ENCODE peak calls at places on chromosomes 16 and 17, in nine cellular contexts. One of them, this sample, is unnamed.

GRCh38 chr17:58189436-58190146 is 2.9 kb upstream of the EPX start:
- DNase-seq in CD4-positive, alpha-beta T cell: no peak
- DNase-seq in DND-41: no peak
- DNase-seq in GM20000: no peak
- DNase-seq in GM23338: no peak
- DNase-seq in cardiac muscle cell: peak
- DNase-seq in AG04449: peak
- DNase-seq in IMR-90: peak
- DNase-seq in uterus: no peak
- DNase-seq in this sample: no peak

GRCh38 chr17:9484789-9485188 is 90.8 kb downstream of the STX8 start:
- DNase-seq in CD4-positive, alpha-beta T cell: no peak
- DNase-seq in DND-41: no peak
- DNase-seq in GM20000: no peak
- DNase-seq in GM23338: no peak
- DNase-seq in cardiac muscle cell: peak
- DNase-seq in AG04449: peak
- DNase-seq in IMR-90: peak
- DNase-seq in uterus: no peak
- DNase-seq in this sample: no peak

GRCh38 chr17:44793885-44794698 is 35.3 kb downstream of the ADAM11 start:
- DNase-seq in CD4-positive, alpha-beta T cell: no peak
- DNase-seq in DND-41: no peak
- DNase-seq in GM20000: no peak
- DNase-seq in GM23338: no peak
- DNase-seq in cardiac muscle cell: peak
- DNase-seq in AG04449: no peak
- DNase-seq in IMR-90: no peak
- DNase-seq in uterus: no peak
- DNase-seq in this sample: no peak

GRCh38 chr16:48081656-48082055 is 74.1 kb downstream of the ABCC12 start:
- DNase-seq in CD4-positive, alpha-beta T cell: no peak
- DNase-seq in DND-41: no peak
- DNase-seq in GM20000: no peak
- DNase-seq in GM23338: no peak
- DNase-seq in cardiac muscle cell: peak
- DNase-seq in AG04449: peak
- DNase-seq in IMR-90: peak
- DNase-seq in uterus: no peak
- DNase-seq in this sample: no peak

GRCh38 chr16:64225696-64226095 is 896.2 kb downstream of the CDH11 start:
- DNase-seq in CD4-positive, alpha-beta T cell: no peak
- DNase-seq in DND-41: no peak
- DNase-seq in GM20000: no peak
- DNase-seq in GM23338: no peak
- DNase-seq in cardiac muscle cell: no peak
- DNase-seq in AG04449: no peak
- DNase-seq in IMR-90: peak
- DNase-seq in uterus: no peak
- DNase-seq in this sample: no peak

GRCh38 chr17:385195-385835 is 32.7 kb upstream of the RPH3AL start:
- DNase-seq in CD4-positive, alpha-beta T cell: peak
- DNase-seq in DND-41: peak
- DNase-seq in GM20000: peak
- DNase-seq in GM23338: peak
- DNase-seq in cardiac muscle cell: peak
- DNase-seq in AG04449: no peak
- DNase-seq in IMR-90: no peak
- DNase-seq in uterus: peak
- DNase-seq in this sample: peak

GRCh38 chr16:69796285-69797118 is 34.4 kb downstream of the WWP2 start:
- DNase-seq in CD4-positive, alpha-beta T cell: no peak
- DNase-seq in DND-41: peak
- DNase-seq in GM20000: peak
- DNase-seq in GM23338: peak
- DNase-seq in cardiac muscle cell: peak
- DNase-seq in AG04449: no peak
- DNase-seq in IMR-90: peak
- DNase-seq in uterus: peak
- DNase-seq in this sample: peak

GRCh38 chr16:580946-581498 is 8.8 kb upstream of the RAB40C start:
- DNase-seq in CD4-positive, alpha-beta T cell: no peak
- DNase-seq in DND-41: no peak
- DNase-seq in GM20000: no peak
- DNase-seq in GM23338: no peak
- DNase-seq in cardiac muscle cell: no peak
- DNase-seq in AG04449: no peak
- DNase-seq in IMR-90: no peak
- DNase-seq in uterus: no peak
- DNase-seq in this sample: no peak

GRCh38 chr17:70307430-70307829 is 138.1 kb downstream of the KCNJ2 start:
- DNase-seq in CD4-positive, alpha-beta T cell: no peak
- DNase-seq in DND-41: no peak
- DNase-seq in GM20000: no peak
- DNase-seq in GM23338: no peak
- DNase-seq in cardiac muscle cell: peak
- DNase-seq in AG04449: no peak
- DNase-seq in IMR-90: peak
- DNase-seq in uterus: no peak
- DNase-seq in this sample: no peak

GRCh38 chr17:29004081-29004692 is 1.6 kb downstream of the SEZ6 start:
- DNase-seq in CD4-positive, alpha-beta T cell: no peak
- DNase-seq in DND-41: peak
- DNase-seq in GM20000: no peak
- DNase-seq in GM23338: peak
- DNase-seq in cardiac muscle cell: peak
- DNase-seq in AG04449: no peak
- DNase-seq in IMR-90: peak
- DNase-seq in uterus: no peak
- DNase-seq in this sample: no peak

GRCh38 chr17:40551091-40551873 is 14.0 kb downstream of the CCR7 start:
- DNase-seq in CD4-positive, alpha-beta T cell: no peak
- DNase-seq in DND-41: peak
- DNase-seq in GM20000: no peak
- DNase-seq in GM23338: no peak
- DNase-seq in cardiac muscle cell: peak
- DNase-seq in AG04449: peak
- DNase-seq in IMR-90: peak
- DNase-seq in uterus: peak
- DNase-seq in this sample: no peak

GRCh38 chr16:8621221-8621571 is 302 bp upstream of the METTL22 start:
- DNase-seq in CD4-positive, alpha-beta T cell: no peak
- DNase-seq in DND-41: no peak
- DNase-seq in GM20000: no peak
- DNase-seq in GM23338: no peak
- DNase-seq in cardiac muscle cell: no peak
- DNase-seq in AG04449: no peak
- DNase-seq in IMR-90: no peak
- DNase-seq in uterus: no peak
- DNase-seq in this sample: no peak

GRCh38 chr17:67753026-67753425 is 35.3 kb downstream of the NOL11 start:
- DNase-seq in CD4-positive, alpha-beta T cell: no peak
- DNase-seq in DND-41: no peak
- DNase-seq in GM20000: no peak
- DNase-seq in GM23338: peak
- DNase-seq in cardiac muscle cell: no peak
- DNase-seq in AG04449: no peak
- DNase-seq in IMR-90: no peak
- DNase-seq in uterus: no peak
- DNase-seq in this sample: no peak

GRCh38 chr17:57507828-57508227 is 237.3 kb downstream of the CCDC182 start:
- DNase-seq in CD4-positive, alpha-beta T cell: no peak
- DNase-seq in DND-41: no peak
- DNase-seq in GM20000: no peak
- DNase-seq in GM23338: no peak
- DNase-seq in cardiac muscle cell: no peak
- DNase-seq in AG04449: no peak
- DNase-seq in IMR-90: no peak
- DNase-seq in uterus: no peak
- DNase-seq in this sample: no peak

GRCh38 chr17:29929006-29929543 is 953 bp downstream of the SSH2 start:
- DNase-seq in CD4-positive, alpha-beta T cell: no peak
- DNase-seq in DND-41: peak
- DNase-seq in GM20000: no peak
- DNase-seq in GM23338: peak
- DNase-seq in cardiac muscle cell: peak
- DNase-seq in AG04449: no peak
- DNase-seq in IMR-90: no peak
- DNase-seq in uterus: no peak
- DNase-seq in this sample: peak

GRCh38 chr16:68335175-68335574 is 24.4 kb downstream of the PRMT7 start:
- DNase-seq in CD4-positive, alpha-beta T cell: no peak
- DNase-seq in DND-41: no peak
- DNase-seq in GM20000: no peak
- DNase-seq in GM23338: no peak
- DNase-seq in cardiac muscle cell: no peak
- DNase-seq in AG04449: no peak
- DNase-seq in IMR-90: peak
- DNase-seq in uterus: no peak
- DNase-seq in this sample: no peak
- TF ChIP-seq CTCF in CD4-positive, alpha-beta T cell: no peak
- TF ChIP-seq CTCF in DND-41: no peak
- TF ChIP-seq CTCF in GM20000: no peak
- TF ChIP-seq CTCF in GM23338: no peak
- TF ChIP-seq CTCF in cardiac muscle cell: no peak
- TF ChIP-seq CTCF in AG04449: no peak
- TF ChIP-seq CTCF in IMR-90: no peak
- TF ChIP-seq CTCF in uterus: no peak
- TF ChIP-seq CTCF in this sample: no peak

GRCh38 chr17:76479515-76480048 is 12.2 kb downstream of the AANAT start:
- DNase-seq in CD4-positive, alpha-beta T cell: no peak
- DNase-seq in DND-41: no peak
- DNase-seq in GM20000: no peak
- DNase-seq in GM23338: no peak
- DNase-seq in cardiac muscle cell: no peak
- DNase-seq in AG04449: no peak
- DNase-seq in IMR-90: no peak
- DNase-seq in uterus: no peak
- DNase-seq in this sample: no peak

GRCh38 chr17:76478097-76478496 is 10.7 kb downstream of the AANAT start:
- DNase-seq in CD4-positive, alpha-beta T cell: no peak
- DNase-seq in DND-41: no peak
- DNase-seq in GM20000: no peak
- DNase-seq in GM23338: no peak
- DNase-seq in cardiac muscle cell: no peak
- DNase-seq in AG04449: no peak
- DNase-seq in IMR-90: no peak
- DNase-seq in uterus: no peak
- DNase-seq in this sample: no peak

GRCh38 chr17:76476736-76477135 is 9.3 kb downstream of the AANAT start:
- DNase-seq in CD4-positive, alpha-beta T cell: no peak
- DNase-seq in DND-41: no peak
- DNase-seq in GM20000: no peak
- DNase-seq in GM23338: no peak
- DNase-seq in cardiac muscle cell: no peak
- DNase-seq in AG04449: no peak
- DNase-seq in IMR-90: no peak
- DNase-seq in uterus: no peak
- DNase-seq in this sample: no peak

GRCh38 chr17:76478730-76479514 is 11.5 kb downstream of the AANAT start:
- DNase-seq in CD4-positive, alpha-beta T cell: no peak
- DNase-seq in DND-41: no peak
- DNase-seq in GM20000: no peak
- DNase-seq in GM23338: no peak
- DNase-seq in cardiac muscle cell: no peak
- DNase-seq in AG04449: no peak
- DNase-seq in IMR-90: no peak
- DNase-seq in uterus: no peak
- DNase-seq in this sample: no peak

GRCh38 chr17:76477576-76477975 is 10.2 kb downstream of the AANAT start:
- DNase-seq in CD4-positive, alpha-beta T cell: no peak
- DNase-seq in DND-41: no peak
- DNase-seq in GM20000: no peak
- DNase-seq in GM23338: no peak
- DNase-seq in cardiac muscle cell: no peak
- DNase-seq in AG04449: no peak
- DNase-seq in IMR-90: no peak
- DNase-seq in uterus: no peak
- DNase-seq in this sample: no peak
- TF ChIP-seq CTCF in CD4-positive, alpha-beta T cell: no peak
- TF ChIP-seq CTCF in DND-41: no peak
- TF ChIP-seq CTCF in GM20000: no peak
- TF ChIP-seq CTCF in GM23338: no peak
- TF ChIP-seq CTCF in cardiac muscle cell: no peak
- TF ChIP-seq CTCF in AG04449: no peak
- TF ChIP-seq CTCF in IMR-90: no peak
- TF ChIP-seq CTCF in uterus: no peak
- TF ChIP-seq CTCF in this sample: no peak

GRCh38 chr17:43482103-43483012 is 1.4 kb upstream of the DHX8 start:
- DNase-seq in CD4-positive, alpha-beta T cell: no peak
- DNase-seq in DND-41: no peak
- DNase-seq in GM20000: no peak
- DNase-seq in GM23338: no peak
- DNase-seq in cardiac muscle cell: no peak
- DNase-seq in AG04449: no peak
- DNase-seq in IMR-90: no peak
- DNase-seq in uterus: no peak
- DNase-seq in this sample: no peak
- TF ChIP-seq CTCF in CD4-positive, alpha-beta T cell: no peak
- TF ChIP-seq CTCF in DND-41: no peak
- TF ChIP-seq CTCF in GM20000: no peak
- TF ChIP-seq CTCF in GM23338: no peak
- TF ChIP-seq CTCF in cardiac muscle cell: no peak
- TF ChIP-seq CTCF in AG04449: no peak
- TF ChIP-seq CTCF in IMR-90: no peak
- TF ChIP-seq CTCF in uterus: no peak
- TF ChIP-seq CTCF in this sample: no peak

DNA sequence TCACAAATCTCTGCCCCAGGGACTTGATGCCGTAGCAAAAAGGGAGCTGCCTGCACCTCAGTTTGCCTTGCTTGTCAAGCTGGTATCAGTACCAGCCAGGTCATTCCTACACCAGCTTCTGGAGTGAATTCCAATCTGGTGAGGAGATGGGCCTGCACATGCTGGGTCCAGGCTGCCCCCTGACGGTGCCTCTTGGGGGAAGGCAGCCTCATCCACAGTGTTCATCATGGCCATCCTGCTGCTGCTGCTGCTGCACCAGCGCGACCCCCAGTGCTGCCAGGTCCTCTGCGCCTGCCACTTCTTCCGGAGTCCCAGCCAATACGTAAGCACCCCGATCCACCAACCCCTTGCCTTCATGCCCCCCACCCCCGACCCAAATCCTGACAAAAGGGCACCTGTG is 8.3 kb downstream of the MRPL27 start:
- DNase-seq in CD4-positive, alpha-beta T cell: no peak
- DNase-seq in DND-41: no peak
- DNase-seq in GM20000: no peak
- DNase-seq in GM23338: peak
- DNase-seq in cardiac muscle cell: no peak
- DNase-seq in AG04449: no peak
- DNase-seq in IMR-90: peak
- DNase-seq in uterus: no peak
- DNase-seq in this sample: no peak
- TF ChIP-seq CTCF in CD4-positive, alpha-beta T cell: no peak
- TF ChIP-seq CTCF in DND-41: no peak
- TF ChIP-seq CTCF in GM20000: no peak
- TF ChIP-seq CTCF in GM23338: no peak
- TF ChIP-seq CTCF in cardiac muscle cell: no peak
- TF ChIP-seq CTCF in AG04449: peak
- TF ChIP-seq CTCF in IMR-90: peak
- TF ChIP-seq CTCF in uterus: no peak
- TF ChIP-seq CTCF in this sample: no peak